ENCODE peak calls at places on chromosomes 1 and 21, in seven cellular contexts. K is IMR-90, D is stomach, W is ovary, L is right lobe of liver, U is esophagus squamous epithelium, N is suprapubic skin. E is an unnamed sample.
A peak's percentile ranks its signal among the peaks of the same experiment; 100 is the strongest.

GRCh38 chr1:91844862-91845528 is 41.0 kb downstream of the TGFBR3 start:
- DNase-seq in K (peak; percentile 94), D (peak; percentile 27), W (peak; percentile 62), L (no peak), U (no peak), N (peak; percentile 76), E (no peak)

GRCh38 chr21:14366998-14367397 is 15.9 kb downstream of the HSPA13 start:
- DNase-seq in K (no peak), D (no peak), W (no peak), L (no peak), U (no peak), N (no peak), E (no peak)

GRCh38 chr1:235253219-235253640 is 74.7 kb downstream of the ARID4B start:
- DNase-seq in K (peak; percentile 72), D (peak; percentile 65), W (no peak), L (peak; percentile 36), U (no peak), N (peak; percentile 71), E (peak; percentile 61)

GRCh38 chr1:162859210-162859609 is 1.8 kb downstream of the CCDC190 start:
- DNase-seq in K (no peak), D (no peak), W (no peak), L (no peak), U (no peak), N (no peak), E (no peak)

GRCh38 chr1:72037745-72038343 is 244.5 kb downstream of the NEGR1 start:
- DNase-seq in K (peak; percentile 49), D (peak; percentile 47), W (no peak), L (no peak), U (no peak), N (no peak), E (no peak)

GRCh38 chr21:45276620-45277019 is 11.1 kb downstream of the POFUT2 start:
- DNase-seq in K (no peak), D (peak; percentile 23), W (peak; percentile 33), L (peak; percentile 15), U (no peak), N (peak; percentile 50), E (no peak)

GRCh38 chr1:106526650-106527049 is 529.8 kb upstream of the PRMT6 start:
- DNase-seq in K (peak; percentile 46), D (no peak), W (no peak), L (no peak), U (no peak), N (no peak), E (no peak)

GRCh38 chr1:25971044-25971881 is 26.6 kb downstream of the PAFAH2 start:
- DNase-seq in K (peak; percentile 6), D (no peak), W (no peak), L (no peak), U (no peak), N (no peak), E (no peak)

GRCh38 chr21:45858180-45858579 is 123.4 kb upstream of the COL6A1 start:
- DNase-seq in K (no peak), D (no peak), W (no peak), L (no peak), U (no peak), N (no peak), E (no peak)

GRCh38 chr1:53111073-53111556 is 31.3 kb downstream of the SLC1A7 start:
- DNase-seq in K (peak; percentile 18), D (peak; percentile 51), W (no peak), L (peak; percentile 66), U (no peak), N (no peak), E (no peak)

GRCh38 chr1:240794061-240794843 is 182.3 kb upstream of the GREM2 start:
- DNase-seq in K (no peak), D (no peak), W (no peak), L (no peak), U (no peak), N (no peak), E (no peak)

GRCh38 chr21:38306833-38307232 is 50.0 kb downstream of the KCNJ15 start:
- DNase-seq in K (peak; percentile 99), D (no peak), W (no peak), L (no peak), U (no peak), N (no peak), E (no peak)

GRCh38 chr1:151968058-151968457 is 25.6 kb downstream of the S100A10 start:
- DNase-seq in K (peak; percentile 41), D (peak; percentile 44), W (no peak), L (no peak), U (no peak), N (peak; percentile 58), E (peak; percentile 37)

GRCh38 chr1:208515123-208515522 is 270.9 kb upstream of the PLXNA2 start:
- DNase-seq in K (no peak), D (no peak), W (no peak), L (no peak), U (no peak), N (no peak), E (no peak)

GRCh38 chr1:65001238-65001792 is 35.0 kb upstream of the JAK1 start:
- DNase-seq in K (peak; percentile 68), D (peak; percentile 55), W (peak; percentile 72), L (peak; percentile 85), U (peak; percentile 33), N (peak; percentile 93), E (peak; percentile 88)

GRCh38 chr1:103109291-103109920 is 1.1 kb upstream of the COL11A1 start:
- DNase-seq in K (no peak), D (no peak), W (no peak), L (no peak), U (no peak), N (no peak), E (no peak)

GRCh38 chr1:6269271-6269996 is 8.5 kb upstream of the GPR153 start:
- DNase-seq in K (no peak), D (no peak), W (no peak), L (no peak), U (no peak), N (no peak), E (no peak)

GRCh38 chr1:45569962-45570581 is 13.8 kb upstream of the NASP start:
- DNase-seq in K (peak; percentile 78), D (peak; percentile 79), W (peak; percentile 73), L (peak; percentile 47), U (no peak), N (peak; percentile 78), E (peak; percentile 61)

GRCh38 chr1:59046134-59046533 is 250.8 kb upstream of the FGGY start:
- DNase-seq in K (peak; percentile 47), D (no peak), W (no peak), L (no peak), U (no peak), N (no peak), E (no peak)

GRCh38 chr1:59045636-59046035 is 251.3 kb upstream of the FGGY start:
- DNase-seq in K (no peak), D (no peak), W (no peak), L (no peak), U (no peak), N (no peak), E (no peak)

GRCh38 chr1:59045137-59045536 is 251.8 kb upstream of the FGGY start:
- DNase-seq in K (no peak), D (no peak), W (no peak), L (no peak), U (no peak), N (no peak), E (no peak)

GRCh38 chr1:59044535-59045121 is 252.3 kb upstream of the FGGY start:
- DNase-seq in K (peak; percentile 34), D (no peak), W (no peak), L (no peak), U (no peak), N (no peak), E (no peak)

GRCh38 chr1:59046730-59047157 is 250.2 kb upstream of the FGGY start:
- DNase-seq in K (peak; percentile 25), D (peak; percentile 36), W (no peak), L (no peak), U (no peak), N (no peak), E (no peak)
- TF ChIP-seq CTCF in K (no peak), D (no peak), W (no peak), L (no peak), U (no peak), N (no peak), E (no peak)

DNA sequence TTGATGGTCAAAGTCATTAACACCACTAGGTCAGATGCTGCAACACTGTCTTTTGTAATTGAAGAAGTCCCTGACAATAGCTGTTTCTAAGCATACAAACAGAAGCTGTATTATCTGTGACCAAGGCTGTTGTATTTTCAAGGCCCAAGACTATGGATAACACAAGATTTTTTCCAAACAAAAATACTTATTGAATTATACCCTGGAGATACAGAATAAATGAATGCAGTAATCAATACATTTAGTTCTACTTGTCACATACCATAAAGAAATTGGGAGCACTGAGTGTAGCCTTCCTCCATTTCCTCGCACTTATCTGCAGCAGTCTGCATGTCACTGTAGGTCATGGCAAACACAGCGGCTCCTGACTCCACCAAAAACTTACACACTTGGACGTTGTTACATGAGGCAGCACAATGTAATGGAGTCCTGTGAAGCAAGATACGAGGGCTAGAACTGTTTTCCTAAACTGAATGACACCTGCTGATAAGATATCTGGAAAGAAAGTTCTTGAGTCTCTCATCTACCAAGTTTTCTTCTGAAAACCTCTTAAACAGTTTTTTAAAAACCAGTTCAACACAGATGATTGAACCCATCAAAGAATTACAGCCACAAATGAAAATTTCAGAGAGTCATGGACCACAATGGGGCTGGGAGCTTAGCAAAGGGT is 56.9 kb downstream of the TP53BP2 start:
- DNase-seq in K (no peak), D (no peak), W (no peak), L (no peak), U (no peak), N (no peak), E (no peak)
- TF ChIP-seq POLR2A in K (no peak), D (no peak), W (no peak), L (no peak), U (no peak), N (no peak), E (no peak)

DNA sequence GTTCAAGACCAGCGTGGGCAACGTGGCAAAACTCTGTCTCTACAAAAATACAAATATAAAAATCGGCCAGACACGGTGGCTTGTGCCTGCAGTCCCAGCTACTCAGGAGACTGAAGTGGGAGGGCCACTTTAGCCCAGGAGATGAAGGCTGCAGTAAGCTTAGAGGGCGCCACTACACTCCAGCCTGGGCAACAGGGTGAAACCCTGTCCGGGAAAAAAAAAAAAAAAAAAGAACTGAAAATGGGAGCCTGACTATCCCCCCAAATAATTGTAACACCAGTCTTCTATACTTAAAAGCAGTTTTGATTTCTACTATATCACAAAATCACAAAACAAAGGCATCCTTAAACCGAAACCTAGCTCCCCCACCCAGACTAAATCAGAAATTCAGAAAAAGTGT is 60.3 kb downstream of the CDC42BPA start:
- DNase-seq in K (no peak), D (no peak), W (no peak), L (no peak), U (no peak), N (no peak), E (no peak)
- TF ChIP-seq CTCF in K (no peak), D (no peak), W (no peak), L (no peak), U (no peak), N (no peak), E (no peak)

DNA sequence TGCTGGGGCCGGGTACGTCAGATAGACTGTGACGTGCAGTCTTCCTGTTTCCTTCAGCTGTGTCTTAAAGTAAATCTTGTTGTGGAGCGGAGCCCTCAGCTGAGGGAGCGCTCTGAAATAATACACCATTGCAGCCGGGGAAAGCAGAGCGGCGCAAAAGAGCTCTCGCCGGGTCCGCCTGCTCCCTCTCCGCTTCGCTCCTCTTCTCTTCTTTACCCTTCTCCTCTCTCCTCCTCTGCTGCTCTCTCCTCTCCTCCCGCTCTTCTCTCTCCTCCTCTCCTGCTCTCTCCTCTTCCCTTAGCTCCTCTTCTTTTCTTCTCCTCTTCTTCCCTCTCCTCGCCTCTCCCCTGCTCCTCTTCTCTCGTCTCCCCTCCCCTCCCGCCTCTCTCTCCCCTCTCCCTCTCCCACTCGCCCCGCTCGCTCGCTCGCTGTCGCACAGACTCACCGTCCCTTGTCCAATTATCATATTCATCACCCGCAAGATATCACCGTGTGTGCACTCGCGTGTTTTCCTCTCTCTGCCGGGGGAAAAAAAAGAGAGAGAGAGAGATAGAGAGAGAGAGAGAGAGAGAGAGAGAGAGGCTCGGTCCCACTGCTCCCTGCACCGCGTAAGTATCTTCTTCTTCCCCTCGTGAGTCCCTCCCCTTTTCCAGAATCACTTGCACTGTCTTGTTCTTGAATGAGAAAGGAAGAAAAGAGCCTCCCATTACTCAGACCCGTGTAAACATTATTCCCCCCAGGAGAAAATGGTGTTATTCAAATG is at the start of gene PROX1:
- DNase-seq in K (peak; percentile 87), D (peak; percentile 77), W (peak; percentile 89), L (peak; percentile 82), U (no peak), N (peak; percentile 90), E (peak; percentile 87)
- TF ChIP-seq POLR2A in K (no peak), D (no peak), W (peak; percentile 85), L (peak; percentile 86), U (peak; percentile 67), N (no peak), E (peak; percentile 68)